ENCODE peak calls at places on chromosomes 5 and 9, in four cellular contexts. One of them, this sample, is unnamed.

GRCh38 chr9:78856144-78856543 is 559.2 kb downstream of the PSAT1 start:
- DNase-seq in Ammon's horn: no peak
- DNase-seq in activated naive CD4-positive, alpha-beta T cell: no peak
- DNase-seq in activated gamma-delta T cell treated with Interleukin-2 at 50 U/mL for 16 hours: no peak
- DNase-seq in this sample: no peak

GRCh38 chr5:143106175-143106574 is 297.3 kb downstream of the NR3C1 start:
- DNase-seq in Ammon's horn: peak
- DNase-seq in activated naive CD4-positive, alpha-beta T cell: no peak
- DNase-seq in activated gamma-delta T cell treated with Interleukin-2 at 50 U/mL for 16 hours: no peak
- DNase-seq in this sample: peak

GRCh38 chr5:67518227-67518626 is 321.6 kb upstream of the CD180 start:
- DNase-seq in Ammon's horn: no peak
- DNase-seq in activated naive CD4-positive, alpha-beta T cell: no peak
- DNase-seq in activated gamma-delta T cell treated with Interleukin-2 at 50 U/mL for 16 hours: no peak
- DNase-seq in this sample: no peak

GRCh38 chr9:91193658-91194391 is 167.9 kb downstream of the AUH start:
- DNase-seq in Ammon's horn: peak
- DNase-seq in activated naive CD4-positive, alpha-beta T cell: peak
- DNase-seq in activated gamma-delta T cell treated with Interleukin-2 at 50 U/mL for 16 hours: peak
- DNase-seq in this sample: peak

GRCh38 chr5:83721878-83722779 is 1.5 kb upstream of the HAPLN1 start:
- DNase-seq in Ammon's horn: peak
- DNase-seq in activated naive CD4-positive, alpha-beta T cell: no peak
- DNase-seq in activated gamma-delta T cell treated with Interleukin-2 at 50 U/mL for 16 hours: no peak
- DNase-seq in this sample: peak

GRCh38 chr9:137295313-137296213 is 6.5 kb downstream of the NRARP start:
- DNase-seq in Ammon's horn: no peak
- DNase-seq in activated naive CD4-positive, alpha-beta T cell: no peak
- DNase-seq in activated gamma-delta T cell treated with Interleukin-2 at 50 U/mL for 16 hours: peak
- DNase-seq in this sample: no peak

GRCh38 chr9:107161338-107161737 is 121.7 kb upstream of the RAD23B start:
- DNase-seq in Ammon's horn: no peak
- DNase-seq in activated naive CD4-positive, alpha-beta T cell: no peak
- DNase-seq in activated gamma-delta T cell treated with Interleukin-2 at 50 U/mL for 16 hours: no peak
- DNase-seq in this sample: no peak

GRCh38 chr5:10303699-10304170 is 4.0 kb downstream of the CMBL start:
- DNase-seq in Ammon's horn: no peak
- DNase-seq in activated naive CD4-positive, alpha-beta T cell: no peak
- DNase-seq in activated gamma-delta T cell treated with Interleukin-2 at 50 U/mL for 16 hours: no peak
- DNase-seq in this sample: no peak

GRCh38 chr9:133341369-133342082 is 5.5 kb upstream of the SURF6 start:
- DNase-seq in Ammon's horn: peak
- DNase-seq in activated naive CD4-positive, alpha-beta T cell: no peak
- DNase-seq in activated gamma-delta T cell treated with Interleukin-2 at 50 U/mL for 16 hours: no peak
- DNase-seq in this sample: no peak

GRCh38 chr5:126376443-126376842 is 46.8 kb upstream of the GRAMD2B start:
- DNase-seq in Ammon's horn: peak
- DNase-seq in activated naive CD4-positive, alpha-beta T cell: no peak
- DNase-seq in activated gamma-delta T cell treated with Interleukin-2 at 50 U/mL for 16 hours: no peak
- DNase-seq in this sample: no peak

GRCh38 chr9:78695521-78695920 is 398.6 kb downstream of the PSAT1 start:
- DNase-seq in Ammon's horn: no peak
- DNase-seq in activated naive CD4-positive, alpha-beta T cell: no peak
- DNase-seq in activated gamma-delta T cell treated with Interleukin-2 at 50 U/mL for 16 hours: no peak
- DNase-seq in this sample: no peak

GRCh38 chr9:127923771-127924170 is 6.8 kb downstream of the PIP5KL1 start:
- DNase-seq in Ammon's horn: no peak
- DNase-seq in activated naive CD4-positive, alpha-beta T cell: no peak
- DNase-seq in activated gamma-delta T cell treated with Interleukin-2 at 50 U/mL for 16 hours: no peak
- DNase-seq in this sample: peak

GRCh38 chr5:14197056-14197455 is 53.9 kb downstream of the TRIO start:
- DNase-seq in Ammon's horn: no peak
- DNase-seq in activated naive CD4-positive, alpha-beta T cell: no peak
- DNase-seq in activated gamma-delta T cell treated with Interleukin-2 at 50 U/mL for 16 hours: no peak
- DNase-seq in this sample: no peak

GRCh38 chr9:115220339-115221009 is 102.5 kb upstream of the TNC start:
- DNase-seq in Ammon's horn: peak
- DNase-seq in activated naive CD4-positive, alpha-beta T cell: no peak
- DNase-seq in activated gamma-delta T cell treated with Interleukin-2 at 50 U/mL for 16 hours: no peak
- DNase-seq in this sample: no peak

GRCh38 chr9:121759996-121760395 is 108.6 kb downstream of the DAB2IP start:
- DNase-seq in Ammon's horn: no peak
- DNase-seq in activated naive CD4-positive, alpha-beta T cell: no peak
- DNase-seq in activated gamma-delta T cell treated with Interleukin-2 at 50 U/mL for 16 hours: no peak
- DNase-seq in this sample: no peak

GRCh38 chr9:114652776-114653555 is 4.6 kb downstream of the TEX53 start:
- DNase-seq in Ammon's horn: no peak
- DNase-seq in activated naive CD4-positive, alpha-beta T cell: no peak
- DNase-seq in activated gamma-delta T cell treated with Interleukin-2 at 50 U/mL for 16 hours: no peak
- DNase-seq in this sample: no peak

GRCh38 chr5:149628221-149628620 is 46.9 kb downstream of the ARHGEF37 start:
- DNase-seq in Ammon's horn: no peak
- DNase-seq in activated naive CD4-positive, alpha-beta T cell: no peak
- DNase-seq in activated gamma-delta T cell treated with Interleukin-2 at 50 U/mL for 16 hours: no peak
- DNase-seq in this sample: no peak

GRCh38 chr5:10836991-10837390 is 76.0 kb upstream of the DAP start:
- DNase-seq in Ammon's horn: no peak
- DNase-seq in activated naive CD4-positive, alpha-beta T cell: no peak
- DNase-seq in activated gamma-delta T cell treated with Interleukin-2 at 50 U/mL for 16 hours: no peak
- DNase-seq in this sample: no peak

GRCh38 chr9:79858509-79858908 is 286.7 kb downstream of the TLE4 start:
- DNase-seq in Ammon's horn: peak
- DNase-seq in activated naive CD4-positive, alpha-beta T cell: no peak
- DNase-seq in activated gamma-delta T cell treated with Interleukin-2 at 50 U/mL for 16 hours: no peak
- DNase-seq in this sample: no peak

GRCh38 chr5:108743344-108743743 is 4.4 kb upstream of the FER start:
- DNase-seq in Ammon's horn: no peak
- DNase-seq in activated naive CD4-positive, alpha-beta T cell: no peak
- DNase-seq in activated gamma-delta T cell treated with Interleukin-2 at 50 U/mL for 16 hours: no peak
- DNase-seq in this sample: no peak

GRCh38 chr5:124645396-124645795 is 101.0 kb downstream of the ZNF608 start:
- DNase-seq in Ammon's horn: no peak
- DNase-seq in activated naive CD4-positive, alpha-beta T cell: no peak
- DNase-seq in activated gamma-delta T cell treated with Interleukin-2 at 50 U/mL for 16 hours: no peak
- DNase-seq in this sample: no peak

GRCh38 chr5:39430461-39430860 is 5.7 kb upstream of the DAB2 start:
- DNase-seq in Ammon's horn: no peak
- DNase-seq in activated naive CD4-positive, alpha-beta T cell: no peak
- DNase-seq in activated gamma-delta T cell treated with Interleukin-2 at 50 U/mL for 16 hours: no peak
- DNase-seq in this sample: no peak